ENCODE peak calls at places on chromosomes 6 and 20, in seven cellular contexts. Z is kidney, Y is GM06990, N is bronchial epithelial cell, B is GM12878, L is AG10803, U is pancreas. R is an unnamed sample.

GRCh38 chr20:63835031-63835858 is 4.2 kb upstream of the ZBTB46 start:
- DNase-seq in Z (peak), Y (no peak), N (peak), B (no peak), L (peak), U (peak), R (peak)

GRCh38 chr6:15389759-15390723 is 144.2 kb downstream of the JARID2 start:
- DNase-seq in Z (no peak), Y (peak), N (no peak), B (peak), L (peak), U (no peak), R (peak)

GRCh38 chr6:19855510-19855909 is 18.3 kb downstream of the ID4 start:
- DNase-seq in Z (no peak), Y (no peak), N (no peak), B (no peak), L (no peak), U (no peak), R (no peak)

GRCh38 chr20:63009988-63010769 is 3.4 kb upstream of the BHLHE23 start:
- DNase-seq in Z (no peak), Y (peak), N (peak), B (peak), L (no peak), U (no peak), R (peak)

GRCh38 chr6:153564803-153565202 is 433.7 kb upstream of the RGS17 start:
- DNase-seq in Z (no peak), Y (no peak), N (no peak), B (no peak), L (no peak), U (no peak), R (no peak)

GRCh38 chr20:478010-478948 is 15.9 kb upstream of the TBC1D20 start:
- DNase-seq in Z (no peak), Y (no peak), N (no peak), B (no peak), L (peak), U (no peak), R (no peak)

GRCh38 chr20:51667002-51667408 is 101.2 kb downstream of the ATP9A start:
- DNase-seq in Z (no peak), Y (no peak), N (no peak), B (no peak), L (no peak), U (no peak), R (no peak)

GRCh38 chr6:136633355-136633754 is 83.1 kb upstream of the MAP7 start:
- DNase-seq in Z (no peak), Y (no peak), N (no peak), B (no peak), L (no peak), U (no peak), R (no peak)

GRCh38 chr6:19836799-19837510 is at the start of gene ID4:
- DNase-seq in Z (peak), Y (no peak), N (no peak), B (no peak), L (peak), U (peak), R (no peak)

GRCh38 chr20:32207211-32207625 is 325 bp downstream of the PLAGL2 start:
- DNase-seq in Z (peak), Y (no peak), N (no peak), B (no peak), L (no peak), U (no peak), R (no peak)

GRCh38 chr6:131135244-131136020 is at the start of gene AKAP7:
- DNase-seq in Z (peak), Y (peak), N (peak), B (no peak), L (peak), U (peak), R (peak)

GRCh38 chr20:10110151-10110550 is 75.4 kb downstream of the ANKEF1 start:
- DNase-seq in Z (no peak), Y (no peak), N (peak), B (no peak), L (peak), U (no peak), R (no peak)

GRCh38 chr20:64112691-64113443 is 5.5 kb upstream of the NPBWR2 start:
- DNase-seq in Z (peak), Y (no peak), N (no peak), B (no peak), L (no peak), U (no peak), R (no peak)

GRCh38 chr6:108562503-108562993 is 1.8 kb downstream of the FOXO3 start:
- DNase-seq in Z (peak), Y (peak), N (peak), B (no peak), L (peak), U (peak), R (no peak)

GRCh38 chr6:81750660-81751387 is 1.7 kb downstream of the TENT5A start:
- DNase-seq in Z (no peak), Y (no peak), N (peak), B (no peak), L (no peak), U (no peak), R (no peak)

GRCh38 chr6:89146748-89147715 is 1.2 kb downstream of the PM20D2 start:
- DNase-seq in Z (no peak), Y (no peak), N (peak), B (no peak), L (peak), U (no peak), R (peak)

GRCh38 chr6:18883268-18883667 is 496.1 kb downstream of the RNF144B start:
- DNase-seq in Z (no peak), Y (no peak), N (no peak), B (no peak), L (no peak), U (no peak), R (no peak)

GRCh38 chr6:13425971-13426931 is 61.1 kb downstream of the GFOD1 start:
- DNase-seq in Z (no peak), Y (peak), N (peak), B (peak), L (peak), U (no peak), R (no peak)

GRCh38 chr6:108623995-108624394 is 63.3 kb downstream of the FOXO3 start:
- DNase-seq in Z (no peak), Y (no peak), N (no peak), B (no peak), L (no peak), U (no peak), R (no peak)

GRCh38 chr6:72776456-72776855 is 154.6 kb downstream of the KCNQ5 start:
- DNase-seq in Z (no peak), Y (no peak), N (no peak), B (no peak), L (no peak), U (no peak), R (no peak)

GRCh38 chr6:127117979-127118504 is 429 bp upstream of the RSPO3 start:
- DNase-seq in Z (peak), Y (peak), N (no peak), B (no peak), L (no peak), U (peak), R (no peak)

GRCh38 chr6:89353702-89354392 is 1.3 kb upstream of the UBE2J1 start:
- DNase-seq in Z (no peak), Y (peak), N (no peak), B (no peak), L (no peak), U (no peak), R (peak)

DNA sequence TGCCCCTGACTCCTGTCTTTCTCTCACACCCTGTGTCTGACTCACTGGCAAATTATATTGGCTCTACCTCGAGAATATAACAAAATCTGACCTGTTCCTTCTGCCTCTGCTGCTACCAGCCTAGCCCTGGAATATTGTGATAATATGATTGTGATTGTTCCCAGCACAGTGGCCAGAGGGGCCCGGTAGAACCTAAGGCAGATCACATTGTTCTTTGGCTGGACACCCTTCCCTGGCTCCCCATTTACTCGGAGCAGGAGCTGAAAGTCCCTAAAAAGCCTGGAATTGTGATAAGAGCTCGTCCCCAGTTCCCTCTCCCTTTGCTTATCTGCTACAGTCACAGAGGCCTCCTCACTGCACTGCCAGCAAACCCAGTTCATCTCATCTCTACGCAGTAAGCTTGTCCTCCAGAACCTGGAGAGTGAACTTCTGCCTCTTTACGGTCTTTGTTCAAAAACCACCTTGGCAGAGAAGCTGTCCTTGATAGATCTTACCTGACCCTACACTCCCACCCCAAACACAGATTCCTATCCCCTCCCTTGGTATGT is 21.8 kb downstream of the SERPINB6 start:
- DNase-seq in Z (no peak), Y (no peak), N (no peak), B (no peak), L (no peak), U (no peak), R (no peak)
- TF ChIP-seq CTCF in Z (no peak), Y (no peak), N (no peak), B (no peak), L (no peak), U (no peak), R (no peak)

GRCh38 chr6:80605165-80605989 is 498.9 kb downstream of the BCKDHB start:
- DNase-seq in Z (no peak), Y (no peak), N (peak), B (no peak), L (peak), U (no peak), R (peak)
- TF ChIP-seq CTCF in Z (peak), Y (peak), N (peak), B (peak), L (peak), U (peak), R (peak)

GRCh38 chr20:54234991-54235390 is 27.1 kb downstream of the PFDN4 start:
- DNase-seq in Z (no peak), Y (no peak), N (no peak), B (no peak), L (no peak), U (no peak), R (no peak)
- TF ChIP-seq CTCF in Z (no peak), Y (no peak), N (no peak), B (no peak), L (no peak), U (no peak), R (no peak)

GRCh38 chr6:69732045-69732444 is 64.8 kb downstream of the LMBRD1 start:
- DNase-seq in Z (no peak), Y (no peak), N (peak), B (no peak), L (peak), U (no peak), R (no peak)

GRCh38 chr6:69735029-69735428 is 61.8 kb downstream of the LMBRD1 start:
- DNase-seq in Z (no peak), Y (no peak), N (peak), B (no peak), L (no peak), U (no peak), R (no peak)

GRCh38 chr6:69732640-69733039 is 64.2 kb downstream of the LMBRD1 start:
- DNase-seq in Z (no peak), Y (no peak), N (peak), B (peak), L (peak), U (no peak), R (peak)

GRCh38 chr6:69729870-69730449 is 66.8 kb downstream of the LMBRD1 start:
- DNase-seq in Z (no peak), Y (no peak), N (peak), B (no peak), L (peak), U (no peak), R (no peak)
- TF ChIP-seq CTCF in Z (no peak), Y (peak), N (peak), B (peak), L (peak), U (no peak), R (peak)

DNA sequence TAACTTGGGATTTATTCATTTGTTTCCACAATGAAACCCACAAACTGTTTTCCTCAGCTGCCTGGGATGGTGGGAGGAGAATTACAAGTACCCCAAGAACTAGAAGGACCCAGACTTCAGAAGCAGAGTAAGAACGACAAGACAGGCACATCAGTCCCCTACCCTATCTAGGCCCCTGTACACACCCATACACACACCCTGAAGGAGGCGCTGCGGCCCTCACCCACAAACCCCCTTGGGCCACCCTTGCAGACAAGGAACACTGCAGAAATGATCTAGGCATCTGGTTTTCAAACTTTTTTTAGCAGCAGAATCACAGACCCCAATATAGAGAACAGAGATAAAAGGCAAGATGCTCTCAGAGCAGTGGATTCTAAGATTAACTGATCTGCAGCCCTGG is 55.0 kb downstream of the TRERF1 start:
- DNase-seq in Z (no peak), Y (no peak), N (no peak), B (no peak), L (no peak), U (no peak), R (no peak)
- TF ChIP-seq CTCF in Z (no peak), Y (peak), N (no peak), B (peak), L (no peak), U (no peak), R (no peak)

GRCh38 chr20:53529658-53530057 is 64.0 kb downstream of the ZNF217 start:
- DNase-seq in Z (no peak), Y (no peak), N (no peak), B (no peak), L (no peak), U (no peak), R (no peak)
- TF ChIP-seq CTCF in Z (no peak), Y (no peak), N (no peak), B (no peak), L (no peak), U (no peak), R (no peak)

GRCh38 chr6:90496617-90497016 is 90.3 kb downstream of the MAP3K7 start:
- DNase-seq in Z (no peak), Y (no peak), N (no peak), B (no peak), L (no peak), U (no peak), R (no peak)
- TF ChIP-seq CTCF in Z (no peak), Y (no peak), N (no peak), B (no peak), L (no peak), U (no peak), R (no peak)

DNA sequence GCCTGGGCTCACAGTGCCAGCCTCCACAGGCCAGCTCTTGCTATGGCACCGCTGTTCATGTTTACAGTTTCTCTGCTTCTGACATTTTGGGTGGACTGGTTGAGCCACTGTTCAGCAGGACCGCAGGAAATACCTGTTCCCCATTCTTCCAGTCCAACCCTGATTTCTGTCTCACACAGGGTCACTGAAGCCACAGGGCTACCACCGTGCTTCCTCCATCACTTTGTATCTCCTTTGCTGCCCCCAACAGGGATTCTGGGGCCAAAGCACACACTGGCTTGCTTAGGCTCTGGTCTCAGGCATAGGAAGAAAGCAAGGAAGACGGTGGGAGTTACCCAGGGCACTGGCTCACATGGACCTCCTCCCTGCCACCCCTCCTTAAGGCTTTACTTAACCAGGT is 164.5 kb downstream of the UNC5CL start:
- DNase-seq in Z (no peak), Y (no peak), N (no peak), B (no peak), L (no peak), U (no peak), R (no peak)
- TF ChIP-seq CTCF in Z (no peak), Y (no peak), N (no peak), B (peak), L (no peak), U (no peak), R (peak)